ENCODE peak calls at places on chromosome 20, in four cellular contexts. One of them, this sample, is unnamed. For H3K4me1 and H3K9me3, the result is how much of the 10 kb centered on the place peaks cover.

GRCh38 chr20:41426361-41426900 is 59.8 kb upstream of the EMILIN3 start:
- DNase-seq in pancreas: no peak
- DNase-seq in heart right ventricle: no peak
- DNase-seq in mammary epithelial cell: no peak
- DNase-seq in this sample: no peak

GRCh38 chr20:34705383-34706021 is 1.4 kb downstream of the TP53INP2 start:
- DNase-seq in heart right ventricle: peak
- DNase-seq in pancreas: peak
- DNase-seq in mammary epithelial cell: peak
- DNase-seq in this sample: peak

GRCh38 chr20:62887860-62888239 is 26.2 kb upstream of the TCFL5 start:
- DNase-seq in heart right ventricle: no peak
- DNase-seq in pancreas: no peak
- DNase-seq in mammary epithelial cell: peak
- DNase-seq in this sample: no peak

GRCh38 chr20:40524071-40524470 is 165.0 kb downstream of the MAFB start:
- DNase-seq in mammary epithelial cell: no peak
- DNase-seq in heart right ventricle: no peak
- DNase-seq in pancreas: no peak
- DNase-seq in this sample: no peak

GRCh38 chr20:14288341-14289330 is 48.8 kb downstream of the FLRT3 start:
- DNase-seq in pancreas: no peak
- DNase-seq in mammary epithelial cell: peak
- DNase-seq in heart right ventricle: no peak
- DNase-seq in this sample: no peak

GRCh38 chr20:3115190-3116107 is 30.9 kb upstream of the AVP start:
- DNase-seq in pancreas: peak
- DNase-seq in heart right ventricle: no peak
- DNase-seq in mammary epithelial cell: peak
- DNase-seq in this sample: peak

GRCh38 chr20:64009811-64010387 is 26.1 kb upstream of the C20orf204 start:
- DNase-seq in mammary epithelial cell: no peak
- DNase-seq in pancreas: no peak
- DNase-seq in heart right ventricle: no peak
- DNase-seq in this sample: no peak

GRCh38 chr20:52434041-52434425 is 242.5 kb upstream of the ZFP64 start:
- DNase-seq in heart right ventricle: no peak
- DNase-seq in pancreas: no peak
- DNase-seq in mammary epithelial cell: no peak
- DNase-seq in this sample: no peak

GRCh38 chr20:17971571-17972013 is 2.8 kb downstream of the MGME1 start:
- DNase-seq in heart right ventricle: no peak
- DNase-seq in pancreas: no peak
- DNase-seq in mammary epithelial cell: peak
- DNase-seq in this sample: no peak

GRCh38 chr20:47669927-47670890 is 115.1 kb downstream of the SULF2 start:
- DNase-seq in heart right ventricle: no peak
- DNase-seq in mammary epithelial cell: no peak
- DNase-seq in pancreas: no peak
- DNase-seq in this sample: no peak

GRCh38 chr20:32018269-32019155 is 8.3 kb downstream of the CCM2L start:
- DNase-seq in pancreas: peak
- DNase-seq in heart right ventricle: peak
- DNase-seq in mammary epithelial cell: peak
- DNase-seq in this sample: peak

GRCh38 chr20:54598351-54598750 is 123.0 kb downstream of the DOK5 start:
- DNase-seq in pancreas: no peak
- DNase-seq in heart right ventricle: no peak
- DNase-seq in mammary epithelial cell: no peak
- DNase-seq in this sample: no peak

GRCh38 chr20:11261533-11262000 is 587.8 kb upstream of the JAG1 start:
- DNase-seq in pancreas: no peak
- DNase-seq in heart right ventricle: no peak
- DNase-seq in mammary epithelial cell: peak
- DNase-seq in this sample: no peak

GRCh38 chr20:43963872-43964791 is 49.5 kb downstream of the TOX2 start:
- DNase-seq in mammary epithelial cell: no peak
- DNase-seq in pancreas: no peak
- DNase-seq in heart right ventricle: peak
- DNase-seq in this sample: peak

GRCh38 chr20:18223399-18223798 is 64.9 kb upstream of the ZNF133 start:
- DNase-seq in heart right ventricle: no peak
- DNase-seq in mammary epithelial cell: peak
- DNase-seq in pancreas: no peak
- DNase-seq in this sample: no peak

GRCh38 chr20:16554766-16555543 is 18.3 kb downstream of the KIF16B start:
- DNase-seq in heart right ventricle: no peak
- DNase-seq in pancreas: no peak
- DNase-seq in mammary epithelial cell: no peak
- DNase-seq in this sample: no peak

GRCh38 chr20:16556299-16556698 is 16.9 kb downstream of the KIF16B start:
- DNase-seq in mammary epithelial cell: peak
- DNase-seq in heart right ventricle: no peak
- DNase-seq in pancreas: no peak
- DNase-seq in this sample: no peak

GRCh38 chr20:16553161-16553560 is 20.1 kb downstream of the KIF16B start:
- DNase-seq in pancreas: no peak
- DNase-seq in mammary epithelial cell: no peak
- DNase-seq in heart right ventricle: no peak
- DNase-seq in this sample: no peak

GRCh38 chr20:16553684-16554083 is 19.6 kb downstream of the KIF16B start:
- DNase-seq in heart right ventricle: no peak
- DNase-seq in mammary epithelial cell: no peak
- DNase-seq in pancreas: no peak
- DNase-seq in this sample: no peak

DNA sequence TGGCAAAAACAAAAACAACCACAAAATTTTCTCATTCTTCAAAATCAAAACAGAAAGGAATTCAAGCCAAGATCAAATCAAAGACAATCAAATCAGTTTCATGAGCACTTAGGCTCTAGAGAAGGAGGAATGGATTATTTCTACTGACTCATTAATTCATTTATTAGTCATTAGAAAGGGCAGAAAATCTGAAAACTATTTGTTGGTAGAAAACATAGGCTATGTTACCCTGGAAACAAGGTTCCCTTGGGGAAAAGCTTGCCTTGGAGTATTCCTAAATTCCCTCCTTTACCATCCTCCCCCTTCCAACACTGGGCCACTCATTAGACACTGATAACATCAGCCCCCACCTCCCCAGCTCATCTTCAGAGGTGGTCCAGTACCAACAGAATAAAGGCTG is 17.5 kb downstream of the KIF16B start:
- DNase-seq in heart right ventricle: no peak
- DNase-seq in pancreas: no peak
- DNase-seq in mammary epithelial cell: peak
- DNase-seq in this sample: no peak
- H3K4me1 ChIP-seq in heart right ventricle: under half
- H3K4me1 ChIP-seq in pancreas: under half
- H3K4me1 ChIP-seq in mammary epithelial cell: under half
- H3K4me1 ChIP-seq in this sample: under half

GRCh38 chr20:49559411-49560081 is 8.4 kb downstream of the PTGIS start:
- DNase-seq in heart right ventricle: no peak
- DNase-seq in mammary epithelial cell: no peak
- DNase-seq in pancreas: no peak
- DNase-seq in this sample: no peak
- H3K27ac ChIP-seq in heart right ventricle: no peak
- H3K27ac ChIP-seq in mammary epithelial cell: no peak
- H3K27ac ChIP-seq in pancreas: no peak
- H3K27ac ChIP-seq in this sample: peak

DNA sequence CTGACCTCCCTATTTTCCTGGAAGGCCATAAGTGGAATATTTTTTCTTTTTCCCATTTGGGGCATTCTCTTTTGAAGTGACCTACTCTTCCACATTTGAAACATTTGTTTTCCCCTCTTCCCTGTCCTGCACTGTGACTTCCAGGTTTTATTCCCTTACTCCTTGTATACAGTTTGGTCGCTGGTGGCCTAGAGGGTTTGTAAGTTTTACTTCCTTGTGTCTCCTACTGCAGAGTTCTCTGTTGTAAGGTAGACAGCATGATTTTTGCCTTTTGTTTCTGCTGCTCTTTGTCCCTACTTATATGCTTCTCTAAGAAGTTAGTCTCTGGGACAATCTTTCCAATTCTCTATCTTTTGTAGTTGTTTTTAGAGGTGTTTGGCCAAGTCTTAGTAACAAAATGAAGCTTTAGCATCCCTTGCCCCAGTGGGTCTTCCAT is 7.4 kb upstream of the ZNFX1 start:
- DNase-seq in heart right ventricle: no peak
- DNase-seq in pancreas: no peak
- DNase-seq in mammary epithelial cell: no peak
- DNase-seq in this sample: no peak
- H3K9me3 ChIP-seq in heart right ventricle: under half
- H3K9me3 ChIP-seq in pancreas: under half
- H3K9me3 ChIP-seq in mammary epithelial cell: under half
- H3K9me3 ChIP-seq in this sample: under half

DNA sequence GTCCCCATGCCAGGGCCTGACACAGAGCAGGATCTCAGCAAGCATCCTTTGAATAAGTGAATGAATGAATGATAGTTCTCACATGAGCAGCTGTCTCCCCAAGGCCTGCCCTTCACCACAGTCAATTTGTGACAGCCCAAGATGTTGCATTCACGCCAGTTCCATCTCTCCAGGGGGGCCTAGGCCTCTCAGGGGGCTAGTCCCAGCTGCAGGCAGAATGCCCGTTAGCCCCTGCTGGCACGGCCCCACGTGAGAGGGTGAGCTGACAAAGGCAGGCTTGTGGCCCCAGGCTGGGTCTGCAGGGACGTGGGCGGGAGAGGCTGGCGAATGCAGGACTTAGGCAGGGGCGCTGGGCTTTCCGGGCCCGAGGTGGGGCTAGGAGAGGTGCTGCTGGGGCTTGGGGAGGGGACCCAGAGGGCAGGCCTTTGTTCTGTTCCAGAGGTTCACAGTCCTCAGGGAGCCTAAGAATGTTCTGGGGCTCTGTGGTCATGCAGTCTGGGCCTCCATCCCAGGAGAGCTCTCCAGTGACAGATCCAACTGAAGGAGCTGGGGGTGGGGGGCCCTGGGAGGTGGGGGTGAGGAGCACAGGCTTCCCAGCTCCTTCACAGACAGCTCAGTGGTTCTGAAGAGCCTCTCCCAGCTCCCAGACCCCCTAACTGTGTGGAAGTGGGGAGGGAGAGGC is 30.5 kb upstream of the TLDC2 start:
- DNase-seq in pancreas: no peak
- DNase-seq in heart right ventricle: peak
- DNase-seq in mammary epithelial cell: no peak
- DNase-seq in this sample: peak
- H3K4me1 ChIP-seq in pancreas: under half
- H3K4me1 ChIP-seq in heart right ventricle: under half
- H3K4me1 ChIP-seq in mammary epithelial cell: under half
- H3K4me1 ChIP-seq in this sample: under half

GRCh38 chr20:15756001-15756400 is 817.2 kb downstream of the KIF16B start:
- DNase-seq in pancreas: no peak
- DNase-seq in heart right ventricle: no peak
- DNase-seq in mammary epithelial cell: no peak
- DNase-seq in this sample: no peak

GRCh38 chr20:15763344-15763743 is 809.9 kb downstream of the KIF16B start:
- DNase-seq in mammary epithelial cell: peak
- DNase-seq in heart right ventricle: no peak
- DNase-seq in pancreas: no peak
- DNase-seq in this sample: no peak

GRCh38 chr20:15760217-15760567 is 813.1 kb downstream of the KIF16B start:
- DNase-seq in pancreas: no peak
- DNase-seq in mammary epithelial cell: no peak
- DNase-seq in heart right ventricle: no peak
- DNase-seq in this sample: no peak

GRCh38 chr20:15756401-15756800 is 816.8 kb downstream of the KIF16B start:
- DNase-seq in heart right ventricle: no peak
- DNase-seq in pancreas: no peak
- DNase-seq in mammary epithelial cell: no peak
- DNase-seq in this sample: no peak

DNA sequence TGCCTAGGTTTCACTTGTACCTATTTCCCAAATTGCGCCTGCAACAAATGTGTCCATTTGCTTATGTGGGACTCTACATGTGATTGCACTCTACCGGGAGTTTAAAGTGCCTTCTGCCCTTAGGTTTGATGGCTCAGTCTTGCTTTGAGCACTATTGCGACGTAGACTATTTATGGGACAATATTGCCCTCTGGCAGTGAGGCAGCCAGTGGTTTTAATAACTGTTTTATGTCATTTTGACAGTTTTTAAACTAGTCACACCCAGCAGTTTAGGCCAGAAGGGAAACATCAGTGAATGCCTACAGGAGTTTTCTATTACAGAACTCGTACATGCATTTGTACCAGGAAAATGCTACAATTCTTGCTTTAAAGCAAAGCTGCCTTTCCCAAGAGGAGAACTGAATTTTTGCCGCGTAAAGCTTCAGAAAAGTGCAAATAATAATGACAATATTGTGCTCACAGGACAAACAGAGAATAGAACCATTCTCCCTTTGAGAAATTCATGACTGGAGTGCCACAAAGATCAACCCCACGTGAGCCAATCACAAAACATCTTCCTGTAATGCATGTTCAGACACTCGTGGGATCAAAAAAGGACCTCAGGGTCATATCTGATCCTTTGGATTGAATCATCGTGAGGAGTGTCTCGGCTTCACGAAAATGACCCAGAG is 813.6 kb downstream of the KIF16B start:
- DNase-seq in heart right ventricle: no peak
- DNase-seq in mammary epithelial cell: no peak
- DNase-seq in pancreas: no peak
- DNase-seq in this sample: no peak
- H3K27ac ChIP-seq in heart right ventricle: no peak
- H3K27ac ChIP-seq in mammary epithelial cell: no peak
- H3K27ac ChIP-seq in pancreas: no peak
- H3K27ac ChIP-seq in this sample: no peak

GRCh38 chr20:38566199-38566598 is 14.8 kb upstream of the ADIG start:
- DNase-seq in pancreas: no peak
- DNase-seq in heart right ventricle: no peak
- DNase-seq in mammary epithelial cell: no peak
- DNase-seq in this sample: no peak

GRCh38 chr20:38564680-38565079 is 16.3 kb upstream of the ADIG start:
- DNase-seq in pancreas: no peak
- DNase-seq in mammary epithelial cell: no peak
- DNase-seq in heart right ventricle: no peak
- DNase-seq in this sample: no peak

GRCh38 chr20:38559764-38560163 is 21.2 kb upstream of the ADIG start:
- DNase-seq in mammary epithelial cell: no peak
- DNase-seq in heart right ventricle: no peak
- DNase-seq in pancreas: no peak
- DNase-seq in this sample: no peak

GRCh38 chr20:38563802-38564431 is 17.1 kb upstream of the ADIG start:
- DNase-seq in heart right ventricle: no peak
- DNase-seq in pancreas: no peak
- DNase-seq in mammary epithelial cell: no peak
- DNase-seq in this sample: no peak
- H3K9me3 ChIP-seq in heart right ventricle: under half
- H3K9me3 ChIP-seq in pancreas: under half
- H3K9me3 ChIP-seq in mammary epithelial cell: under half
- H3K9me3 ChIP-seq in this sample: under half